ENCODE peak calls at places on chromosomes 13 and 19, in six cellular contexts. O is suprapubic skin, J is upper lobe of left lung, N is H1, M is sigmoid colon, C is GM12878. K is an unnamed sample.

GRCh38 chr13:106274551-106275208 is 260.8 kb downstream of the EFNB2 start:
- DNase-seq in O (no peak), J (no peak), N (no peak), M (no peak), C (no peak), K (no peak)

GRCh38 chr13:113418722-113419049 is 34.6 kb downstream of the ADPRHL1 start:
- DNase-seq in O (no peak), J (no peak), N (no peak), M (no peak), C (no peak), K (no peak)

GRCh38 chr19:34345934-34346333 is 19.1 kb upstream of the GPI start:
- DNase-seq in O (no peak), J (no peak), N (peak; percentile 65), M (no peak), C (no peak), K (no peak)

GRCh38 chr19:19139876-19140229 is 1.6 kb upstream of the TMEM161A start:
- DNase-seq in O (no peak), J (no peak), N (no peak), M (no peak), C (no peak), K (no peak)

GRCh38 chr19:30719991-30720329 is 347.8 kb downstream of the ZNF536 start:
- DNase-seq in O (no peak), J (no peak), N (no peak), M (no peak), C (no peak), K (no peak)

GRCh38 chr13:39779337-39780270 is 124.1 kb downstream of the COG6 start:
- DNase-seq in O (no peak), J (no peak), N (no peak), M (no peak), C (no peak), K (no peak)

GRCh38 chr13:30034448-30034795 is 184.0 kb upstream of the UBL3 start:
- DNase-seq in O (no peak), J (no peak), N (no peak), M (no peak), C (no peak), K (no peak)

GRCh38 chr19:57537953-57538547 is 10.9 kb downstream of the ZNF549 start:
- DNase-seq in O (no peak), J (no peak), N (no peak), M (no peak), C (no peak), K (no peak)

GRCh38 chr13:31092631-31093030 is 69.1 kb downstream of the HSPH1 start:
- DNase-seq in O (no peak), J (no peak), N (no peak), M (no peak), C (no peak), K (no peak)

GRCh38 chr13:83929147-83929546 is 46.9 kb upstream of the SLITRK1 start:
- DNase-seq in O (no peak), J (no peak), N (no peak), M (no peak), C (no peak), K (no peak)

GRCh38 chr13:72983085-72983768 is 75.6 kb upstream of the KLF5 start:
- DNase-seq in O (no peak), J (no peak), N (no peak), M (no peak), C (no peak), K (no peak)

GRCh38 chr13:49859568-49859967 is 67.1 kb upstream of the KPNA3 start:
- DNase-seq in O (no peak), J (no peak), N (no peak), M (no peak), C (no peak), K (no peak)

GRCh38 chr19:48102870-48103751 is 7.5 kb downstream of the PLA2G4C start:
- DNase-seq in O (no peak), J (no peak), N (no peak), M (no peak), C (no peak), K (no peak)

GRCh38 chr13:27622102-27622820 is 569 bp downstream of the POLR1D start:
- DNase-seq in O (no peak), J (no peak), N (no peak), M (no peak), C (no peak), K (no peak)

GRCh38 chr19:14305706-14306105 is 75.5 kb upstream of the ADGRE5 start:
- DNase-seq in O (no peak), J (no peak), N (no peak), M (no peak), C (no peak), K (no peak)

GRCh38 chr13:112205990-112206389 is 139.0 kb downstream of the SOX1 start:
- DNase-seq in O (no peak), J (no peak), N (no peak), M (no peak), C (no peak), K (no peak)
- TF ChIP-seq POLR2AphosphoS5 in O (no peak), J (no peak), N (no peak), M (no peak), C (no peak), K (no peak)

GRCh38 chr19:1131718-1132552 is 28.1 kb downstream of the GPX4 start:
- DNase-seq in O (peak; percentile 95), J (peak; percentile 95), N (no peak), M (peak; percentile 91), C (peak; percentile 21), K (peak; percentile 98)
- TF ChIP-seq EP300 in O (no peak), J (peak; percentile 98), N (no peak), M (peak; percentile 91), C (no peak), K (peak; percentile 97)

DNA sequence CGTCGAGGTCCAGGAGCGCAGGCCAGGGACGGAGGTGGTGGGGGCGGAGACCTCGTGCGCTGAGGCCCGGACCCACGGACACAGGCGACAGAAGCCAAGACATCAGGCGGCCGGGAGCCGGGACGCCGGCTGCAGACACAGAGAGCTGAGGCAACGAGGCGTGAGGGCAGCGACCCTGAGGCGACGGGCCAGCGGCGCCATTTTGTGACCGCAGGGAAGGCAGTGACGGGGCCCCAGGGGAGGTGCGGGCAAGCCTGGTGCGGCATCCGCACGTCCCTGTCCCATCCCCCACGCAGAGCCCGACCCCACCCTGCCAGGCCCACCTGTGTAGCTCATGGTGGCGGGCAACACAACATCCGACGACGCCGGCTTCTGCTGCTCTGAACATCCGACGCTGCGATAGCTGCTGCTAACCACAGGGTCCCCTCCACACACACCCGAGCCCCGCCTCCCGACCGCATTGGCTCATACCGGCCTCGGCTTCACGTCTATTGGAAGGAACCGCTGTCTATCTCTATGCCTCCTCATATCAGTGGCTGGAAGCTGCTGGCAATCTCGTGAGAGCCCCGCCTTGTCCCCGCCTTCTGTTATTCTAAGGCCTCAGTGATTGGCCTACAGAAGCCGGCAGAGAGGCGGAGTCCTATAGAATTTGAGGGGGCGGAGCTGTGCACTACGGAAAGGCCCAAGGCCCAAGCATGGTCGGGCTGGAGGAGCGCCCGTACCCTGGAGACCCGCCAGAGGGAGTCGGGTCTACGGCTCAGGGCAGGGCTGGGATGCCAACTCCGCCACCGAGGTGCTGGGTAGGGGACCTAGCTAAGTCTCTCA is at the start of gene AKAP8L:
- DNase-seq in O (peak; percentile 100), J (peak; percentile 94), N (peak; percentile 99), M (peak; percentile 100), C (peak; percentile 99), K (peak; percentile 100)
- TF ChIP-seq POLR2AphosphoS5 in O (peak; percentile 77), J (peak; percentile 89), N (peak; percentile 99), M (peak; percentile 98), C (peak; percentile 98), K (peak; percentile 90)

GRCh38 chr19:2167896-2168618 is 4.3 kb downstream of the DOT1L start:
- DNase-seq in O (no peak), J (no peak), N (no peak), M (peak; percentile 78), C (peak; percentile 87), K (no peak)
- TF ChIP-seq EP300 in O (no peak), J (no peak), N (no peak), M (no peak), C (peak; percentile 71), K (no peak)

DNA sequence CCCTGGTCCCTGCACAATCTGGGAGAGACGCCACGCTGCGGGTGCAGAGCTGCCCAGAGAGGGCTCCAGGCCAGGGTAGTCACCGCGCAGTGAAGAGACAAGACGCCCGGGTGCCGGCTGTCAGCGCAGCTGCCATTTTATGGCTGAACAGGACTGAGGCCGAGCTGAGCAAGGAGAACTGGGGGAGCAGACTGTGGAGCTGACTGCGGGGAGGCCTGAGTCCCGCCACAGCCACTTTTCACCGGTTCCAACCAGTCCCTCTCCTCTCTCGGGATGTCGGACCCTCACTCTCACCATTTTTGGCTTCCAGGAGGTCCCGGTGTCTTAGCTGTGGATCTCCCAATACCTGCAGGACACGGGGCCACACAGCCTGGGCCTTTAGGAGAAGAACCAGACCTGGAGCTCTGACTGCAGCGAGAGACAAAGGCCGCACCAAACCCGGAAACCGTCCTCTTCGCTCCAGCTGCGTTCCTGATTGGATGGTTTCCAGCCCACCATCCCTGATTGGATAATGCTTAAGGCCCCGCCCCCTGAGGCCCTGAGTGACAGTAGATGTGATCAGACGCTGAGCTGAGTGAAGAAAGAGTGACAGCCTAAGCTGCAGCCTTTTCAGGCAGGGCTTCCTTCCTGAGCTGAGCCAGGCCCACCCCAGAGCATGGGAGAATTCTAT is at the start of gene ZNF626:
- DNase-seq in O (peak; percentile 98), J (peak; percentile 84), N (peak; percentile 91), M (peak; percentile 98), C (no peak), K (peak; percentile 99)
- TF ChIP-seq POLR2AphosphoS5 in O (peak; percentile 34), J (peak; percentile 73), N (peak; percentile 75), M (peak; percentile 91), C (peak; percentile 35), K (peak; percentile 87)

GRCh38 chr19:12484011-12484370 is 625 bp downstream of the ZNF709 start:
- DNase-seq in O (no peak), J (no peak), N (no peak), M (no peak), C (no peak), K (no peak)

GRCh38 chr19:12485571-12485970 is 955 bp upstream of the ZNF709 start:
- DNase-seq in O (no peak), J (no peak), N (no peak), M (no peak), C (no peak), K (no peak)

GRCh38 chr19:12484371-12485322 is at the start of gene ZNF709:
- DNase-seq in O (peak; percentile 92), J (peak; percentile 95), N (peak; percentile 88), M (peak; percentile 94), C (peak; percentile 78), K (peak; percentile 97)

GRCh38 chr19:12481781-12482504 is 2.7 kb downstream of the ZNF709 start:
- DNase-seq in O (no peak), J (no peak), N (no peak), M (no peak), C (no peak), K (no peak)

GRCh38 chr19:12482505-12482886 is 2.1 kb downstream of the ZNF709 start:
- DNase-seq in O (no peak), J (no peak), N (no peak), M (no peak), C (peak; percentile 33), K (no peak)
- TF ChIP-seq EP300 in O (no peak), J (no peak), N (no peak), M (no peak), C (no peak), K (no peak)

K was measured in esophagus muscularis mucosa.